ENCODE peak calls at places on chromosomes 3 and 15, in five cellular contexts. O, Q, N, B and P are unnamed samples.

GRCh38 chr3:131277836-131278497 is 103.6 kb upstream of the NUDT16 start:
- DNase-seq in O (no peak), Q (no peak), N (peak), B (peak), P (peak)

GRCh38 chr3:195764961-195765706 is 44.4 kb downstream of the MUC20 start:
- DNase-seq in O (no peak), Q (no peak), N (no peak), B (no peak), P (no peak)

GRCh38 chr15:56052389-56053045 is 59.1 kb upstream of the NEDD4 start:
- DNase-seq in O (peak), Q (no peak), N (peak), B (peak), P (no peak)

GRCh38 chr3:13584901-13585300 is 36.0 kb downstream of the FBLN2 start:
- DNase-seq in O (no peak), Q (no peak), N (no peak), B (no peak), P (no peak)

GRCh38 chr15:95259965-95260364 is 1028.6 kb downstream of the MCTP2 start:
- DNase-seq in O (no peak), Q (no peak), N (no peak), B (no peak), P (no peak)

GRCh38 chr3:114157321-114157720 is 21.5 kb downstream of the DRD3 start:
- DNase-seq in O (no peak), Q (no peak), N (no peak), B (no peak), P (no peak)

GRCh38 chr3:54988302-54989022 is 60.6 kb upstream of the LRTM1 start:
- DNase-seq in O (peak), Q (peak), N (peak), B (peak), P (no peak)

GRCh38 chr3:151843275-151843674 is 29.4 kb downstream of the AADAC start:
- DNase-seq in O (no peak), Q (no peak), N (no peak), B (no peak), P (no peak)

GRCh38 chr3:12350151-12350813 is 61.4 kb downstream of the PPARG start:
- DNase-seq in O (no peak), Q (peak), N (peak), B (no peak), P (no peak)

GRCh38 chr3:5226783-5227182 is 39.3 kb downstream of the EDEM1 start:
- DNase-seq in O (peak), Q (no peak), N (peak), B (peak), P (peak)

GRCh38 chr3:94460914-94461313 is 398.1 kb downstream of the NSUN3 start:
- DNase-seq in O (no peak), Q (no peak), N (no peak), B (no peak), P (no peak)

GRCh38 chr3:112778298-112779008 is 68.2 kb downstream of the CD200R1L start:
- DNase-seq in O (no peak), Q (no peak), N (peak), B (peak), P (peak)

GRCh38 chr3:121167374-121168139 is 259.6 kb downstream of the STXBP5L start:
- DNase-seq in O (no peak), Q (no peak), N (no peak), B (no peak), P (no peak)

GRCh38 chr3:38347421-38348200 is 1.0 kb downstream of the XYLB start:
- DNase-seq in O (peak), Q (no peak), N (no peak), B (no peak), P (no peak)

GRCh38 chr15:40155270-40155910 is 5.5 kb upstream of the BUB1B start:
- DNase-seq in O (peak), Q (no peak), N (no peak), B (no peak), P (no peak)

GRCh38 chr3:62874398-62875102 is 666 bp downstream of the CADPS start:
- DNase-seq in O (peak), Q (no peak), N (no peak), B (no peak), P (no peak)

GRCh38 chr15:40743921-40744809 is 10.9 kb downstream of the RMDN3 start:
- DNase-seq in O (peak), Q (no peak), N (peak), B (peak), P (no peak)

GRCh38 chr15:38102972-38103371 is 149.7 kb upstream of the SPRED1 start:
- DNase-seq in O (no peak), Q (no peak), N (no peak), B (no peak), P (no peak)

GRCh38 chr15:36156855-36157521 is 422.4 kb upstream of the CDIN1 start:
- DNase-seq in O (no peak), Q (peak), N (peak), B (peak), P (no peak)

GRCh38 chr15:77035999-77036471 is 34.9 kb downstream of the TSPAN3 start:
- DNase-seq in O (no peak), Q (no peak), N (no peak), B (no peak), P (no peak)

GRCh38 chr3:16290007-16290826 is 25.2 kb downstream of the OXNAD1 start:
- DNase-seq in O (peak), Q (peak), N (peak), B (peak), P (peak)

GRCh38 chr15:85582719-85583089 is 202.3 kb downstream of the AKAP13 start:
- DNase-seq in O (peak), Q (peak), N (no peak), B (no peak), P (no peak)

GRCh38 chr15:74826911-74827310 is 484 bp downstream of the CPLX3 start:
- DNase-seq in O (no peak), Q (no peak), N (no peak), B (no peak), P (no peak)

GRCh38 chr3:36991923-36992805 is 767 bp downstream of the EPM2AIP1 start:
- DNase-seq in O (peak), Q (peak), N (peak), B (peak), P (peak)

GRCh38 chr15:95162967-95163531 is 931.7 kb downstream of the MCTP2 start:
- DNase-seq in O (peak), Q (peak), N (peak), B (peak), P (peak)

GRCh38 chr3:193563999-193564398 is 9.3 kb upstream of the ATP13A4 start:
- DNase-seq in O (peak), Q (no peak), N (no peak), B (no peak), P (no peak)

GRCh38 chr3:172094621-172095557 is 55.5 kb downstream of the FNDC3B start:
- DNase-seq in O (no peak), Q (no peak), N (no peak), B (no peak), P (no peak)

GRCh38 chr3:152173627-152174026 is 95.1 kb upstream of the MBNL1 start:
- DNase-seq in O (no peak), Q (no peak), N (no peak), B (no peak), P (no peak)

GRCh38 chr3:157088506-157089454 is 71.2 kb downstream of the CCNL1 start:
- DNase-seq in O (peak), Q (peak), N (peak), B (peak), P (peak)

GRCh38 chr15:57824186-57824585 is 117.7 kb downstream of the POLR2M start:
- DNase-seq in O (no peak), Q (no peak), N (no peak), B (no peak), P (no peak)

GRCh38 chr15:60299452-60300047 is 98.2 kb downstream of the ANXA2 start:
- DNase-seq in O (peak), Q (no peak), N (peak), B (peak), P (peak)
- TF ChIP-seq CTCF in O (no peak), Q (no peak), N (peak), B (peak), P (peak)

GRCh38 chr3:11095932-11096265 is 58.4 kb upstream of the HRH1 start:
- DNase-seq in O (no peak), Q (no peak), N (no peak), B (no peak), P (no peak)
- TF ChIP-seq CTCF in O (no peak), Q (no peak), N (peak), B (peak), P (peak)

GRCh38 chr3:191244242-191244867 is 45.3 kb downstream of the OSTN start:
- DNase-seq in O (no peak), Q (no peak), N (no peak), B (no peak), P (no peak)
- TF ChIP-seq CTCF in O (peak), Q (peak), N (peak), B (peak), P (no peak)

GRCh38 chr15:82126346-82126745 is 80.5 kb upstream of the MEX3B start:
- DNase-seq in O (no peak), Q (no peak), N (no peak), B (no peak), P (no peak)

GRCh38 chr15:82122754-82123400 is 77.1 kb upstream of the MEX3B start:
- DNase-seq in O (peak), Q (peak), N (peak), B (peak), P (peak)

GRCh38 chr15:82128401-82129143 is 82.8 kb upstream of the MEX3B start:
- DNase-seq in O (no peak), Q (no peak), N (peak), B (no peak), P (peak)

GRCh38 chr15:82127581-82127980 is 81.8 kb upstream of the MEX3B start:
- DNase-seq in O (no peak), Q (no peak), N (no peak), B (no peak), P (no peak)

GRCh38 chr15:82124331-82125263 is 78.8 kb upstream of the MEX3B start:
- DNase-seq in O (no peak), Q (no peak), N (no peak), B (no peak), P (no peak)
- TF ChIP-seq CTCF in O (no peak), Q (no peak), N (no peak), B (peak), P (no peak)

DNA sequence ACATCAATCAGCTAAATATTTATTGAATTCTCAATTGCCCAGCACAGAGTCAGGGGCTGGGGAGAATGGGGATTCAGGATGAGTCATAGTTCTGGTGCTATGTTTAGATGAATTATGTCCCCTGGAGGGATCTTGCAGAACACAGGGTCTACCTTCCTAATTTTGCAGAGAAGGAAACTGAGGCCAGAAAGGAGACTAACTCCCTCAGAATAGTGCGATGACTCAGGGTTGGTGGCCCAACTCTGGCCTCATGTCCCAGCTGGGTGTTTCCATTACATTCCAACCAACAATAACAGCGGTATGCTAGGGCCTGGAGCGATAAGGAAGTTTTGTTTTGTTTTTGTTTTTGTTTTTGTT is 270.9 kb downstream of the TLE3 start:
- DNase-seq in O (no peak), Q (no peak), N (no peak), B (no peak), P (no peak)
- TF ChIP-seq CTCF in O (no peak), Q (no peak), N (no peak), B (no peak), P (no peak)

GRCh38 chr3:184459355-184459754 is 79.5 kb downstream of the CHRD start:
- DNase-seq in O (no peak), Q (no peak), N (peak), B (peak), P (no peak)

GRCh38 chr3:184453296-184453695 is 73.4 kb downstream of the CHRD start:
- DNase-seq in O (no peak), Q (no peak), N (no peak), B (no peak), P (no peak)

GRCh38 chr3:184460276-184460675 is 80.4 kb downstream of the CHRD start:
- DNase-seq in O (no peak), Q (no peak), N (no peak), B (no peak), P (no peak)

GRCh38 chr3:184456476-184456875 is 76.6 kb downstream of the CHRD start:
- DNase-seq in O (no peak), Q (no peak), N (no peak), B (no peak), P (no peak)

DNA sequence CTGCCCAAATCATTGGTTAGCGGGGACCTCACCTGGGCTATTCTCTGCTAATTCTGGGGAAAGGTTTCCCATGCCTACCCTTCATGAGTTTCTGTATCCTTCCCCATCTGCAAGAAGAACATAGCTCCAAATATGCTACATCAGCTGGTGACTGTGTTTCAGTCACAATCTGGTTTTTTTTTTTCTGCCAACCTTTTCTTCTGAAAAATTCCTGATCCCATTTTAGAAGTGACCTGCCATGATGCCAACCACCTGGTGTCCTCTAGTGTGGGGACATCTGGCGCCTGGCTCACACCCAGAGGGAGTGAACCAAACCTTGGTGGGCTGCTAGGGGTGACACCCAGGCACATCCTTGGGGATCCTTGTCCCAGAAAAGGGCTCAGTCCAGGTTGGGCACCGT is 76.1 kb downstream of the CHRD start:
- DNase-seq in O (no peak), Q (no peak), N (no peak), B (no peak), P (no peak)
- TF ChIP-seq CTCF in O (no peak), Q (no peak), N (no peak), B (no peak), P (no peak)

GRCh38 chr3:79284781-79285180 is 483.0 kb downstream of the ROBO1 start:
- DNase-seq in O (no peak), Q (no peak), N (no peak), B (no peak), P (no peak)

GRCh38 chr3:79286882-79287281 is 480.9 kb downstream of the ROBO1 start:
- DNase-seq in O (no peak), Q (no peak), N (peak), B (no peak), P (no peak)
- TF ChIP-seq CTCF in O (no peak), Q (no peak), N (no peak), B (no peak), P (no peak)

GRCh38 chr15:88447741-88448140 is 19.4 kb downstream of the MRPL46 start:
- DNase-seq in O (no peak), Q (no peak), N (no peak), B (no peak), P (no peak)

GRCh38 chr15:88449581-88449980 is 17.6 kb downstream of the MRPL46 start:
- DNase-seq in O (no peak), Q (no peak), N (no peak), B (no peak), P (no peak)

GRCh38 chr15:88450125-88450798 is 16.9 kb downstream of the MRPL46 start:
- DNase-seq in O (peak), Q (no peak), N (peak), B (peak), P (peak)

GRCh38 chr15:88448991-88449461 is 18.2 kb downstream of the MRPL46 start:
- DNase-seq in O (no peak), Q (no peak), N (no peak), B (no peak), P (no peak)

GRCh38 chr15:88447206-88447605 is 20.0 kb downstream of the MRPL46 start:
- DNase-seq in O (no peak), Q (no peak), N (no peak), B (no peak), P (no peak)
- TF ChIP-seq CTCF in O (no peak), Q (no peak), N (no peak), B (peak), P (no peak)

GRCh38 chr15:89436560-89437311 is 59.6 kb downstream of the RHCG start:
- DNase-seq in O (peak), Q (no peak), N (no peak), B (no peak), P (no peak)
- TF ChIP-seq CTCF in O (peak), Q (no peak), N (no peak), B (no peak), P (no peak)

GRCh38 chr3:159487304-159487703 is 501.3 kb upstream of the IL12A start:
- DNase-seq in O (no peak), Q (no peak), N (no peak), B (no peak), P (no peak)

GRCh38 chr3:159488657-159489056 is 500.0 kb upstream of the IL12A start:
- DNase-seq in O (no peak), Q (no peak), N (no peak), B (no peak), P (no peak)

GRCh38 chr3:159482241-159483031 is 506.2 kb upstream of the IL12A start:
- DNase-seq in O (no peak), Q (no peak), N (no peak), B (no peak), P (no peak)

DNA sequence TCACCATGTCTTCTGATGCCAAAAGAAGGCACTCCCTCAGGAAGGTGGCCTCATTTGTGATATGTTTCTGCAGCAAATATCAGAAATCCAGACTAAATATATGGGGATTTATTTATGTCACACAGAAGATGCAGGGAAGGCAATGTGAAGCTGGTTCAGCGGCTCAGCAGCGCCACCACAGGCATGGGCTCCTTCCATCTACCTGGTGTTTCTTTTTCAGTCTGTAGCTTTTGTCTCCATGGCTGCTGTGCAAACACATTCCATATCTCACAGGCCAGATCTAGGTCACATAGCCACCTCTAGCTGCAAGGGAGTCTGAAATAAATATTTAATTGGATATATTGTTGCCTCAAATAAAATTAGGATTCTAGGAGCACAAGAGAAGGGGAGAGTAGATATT is 502.1 kb upstream of the IL12A start:
- DNase-seq in O (no peak), Q (no peak), N (no peak), B (peak), P (no peak)
- TF ChIP-seq CTCF in O (no peak), Q (no peak), N (no peak), B (peak), P (no peak)